ENCODE peak calls at places on chromosomes 4 and X, in ten cellular contexts. F is thoracic aorta, Q is heart left ventricle, S is fibroblast of mammary gland, R is GM23338, W is brain microvascular endothelial cell, A is colonic mucosa, E is IMR-90, L is neural progenitor cell, P is GM12864. J is an unnamed sample.

GRCh38 chrX:22325091-22325490 is 52.4 kb downstream of the CBLL2 start:
- DNase-seq in S (peak; percentile 91), E (peak; percentile 59), A (no peak), L (no peak), W (peak; percentile 33), R (no peak), F (no peak), Q (no peak), P (no peak), J (no peak)

GRCh38 chr4:1792832-1793495 is at the start of gene FGFR3:
- DNase-seq in S (no peak), A (peak; percentile 60), W (no peak), L (peak; percentile 85), Q (no peak), E (no peak), R (peak; percentile 90), P (no peak), F (no peak), J (no peak)

GRCh38 chr4:27828843-27829242 is 968.2 kb downstream of the STIM2 start:
- DNase-seq in F (no peak), S (peak; percentile 3), R (peak; percentile 17), L (no peak), Q (no peak), E (no peak), P (no peak), W (no peak), A (no peak), J (no peak)

GRCh38 chr4:138869631-138870030 is 145.9 kb upstream of the NOCT start:
- DNase-seq in S (no peak), E (no peak), F (no peak), P (no peak), R (no peak), Q (no peak), L (no peak), A (no peak), W (no peak), J (no peak)

GRCh38 chr4:184599492-184600135 is 49.6 kb downstream of the CASP3 start:
- DNase-seq in W (peak; percentile 82), L (no peak), E (peak; percentile 86), R (no peak), S (peak; percentile 84), F (no peak), A (no peak), P (no peak), Q (no peak), J (no peak)

GRCh38 chr4:23986270-23986669 is 96.4 kb upstream of the PPARGC1A start:
- DNase-seq in F (no peak), Q (no peak), P (no peak), E (no peak), S (no peak), R (no peak), L (no peak), W (no peak), A (no peak), J (no peak)

GRCh38 chr4:1579834-1580686 is 104.1 kb downstream of the FAM53A start:
- DNase-seq in W (peak; percentile 25), A (peak; percentile 88), S (peak; percentile 43), L (peak; percentile 90), Q (peak; percentile 95), E (no peak), R (peak; percentile 96), F (peak; percentile 71), P (no peak), J (peak; percentile 71)

GRCh38 chr4:90152024-90152423 is 24.8 kb downstream of the CCSER1 start:
- DNase-seq in Q (no peak), P (no peak), A (no peak), E (no peak), W (no peak), S (no peak), L (no peak), F (no peak), R (no peak), J (no peak)

GRCh38 chr4:53781614-53782467 is 190.6 kb upstream of the LNX1 start:
- DNase-seq in W (peak; percentile 47), S (peak; percentile 56), E (peak; percentile 90), Q (no peak), P (no peak), F (no peak), R (no peak), L (no peak), A (no peak), J (no peak)

GRCh38 chr4:4780634-4781287 is 78.7 kb upstream of the MSX1 start:
- DNase-seq in S (peak; percentile 86), A (no peak), Q (no peak), F (no peak), E (peak; percentile 88), L (no peak), W (peak; percentile 63), P (no peak), R (no peak), J (no peak)

GRCh38 chr4:67934628-67935027 is 28.7 kb downstream of the TMPRSS11A start:
- DNase-seq in A (no peak), F (no peak), Q (no peak), L (peak; percentile 14), R (peak; percentile 35), S (no peak), W (no peak), P (no peak), E (no peak), J (no peak)

GRCh38 chr4:151862766-151863165 is 102.0 kb upstream of the GATB start:
- DNase-seq in F (no peak), A (no peak), S (peak; percentile 75), Q (no peak), E (peak; percentile 13), L (no peak), W (peak; percentile 12), R (no peak), P (no peak), J (no peak)

GRCh38 chr4:39908284-39908683 is 69.4 kb downstream of the PDS5A start:
- DNase-seq in E (peak; percentile 40), F (no peak), R (no peak), L (no peak), A (no peak), Q (no peak), S (peak; percentile 25), P (no peak), W (no peak), J (no peak)

GRCh38 chr4:118372251-118372650 is 19.4 kb upstream of the PRSS12 start:
- DNase-seq in S (no peak), F (no peak), A (no peak), W (no peak), L (no peak), Q (no peak), P (no peak), E (no peak), R (no peak), J (no peak)

GRCh38 chrX:119495734-119496520 is 27.7 kb downstream of the SLC25A5 start:
- DNase-seq in W (no peak), F (no peak), P (no peak), E (no peak), L (peak; percentile 6), A (no peak), Q (no peak), S (no peak), R (no peak), J (no peak)

GRCh38 chr4:109278594-109279031 is 23.8 kb downstream of the COL25A1 start:
- DNase-seq in A (no peak), F (no peak), S (no peak), Q (no peak), W (no peak), R (no peak), L (no peak), E (no peak), P (peak; percentile 10), J (no peak)

GRCh38 chr4:128635141-128635911 is 174.2 kb upstream of the JADE1 start:
- DNase-seq in W (no peak), F (no peak), A (no peak), L (peak; percentile 46), E (peak; percentile 55), P (no peak), S (peak; percentile 83), Q (peak; percentile 89), R (no peak), J (no peak)

GRCh38 chrX:9530848-9531274 is 66.0 kb downstream of the TBL1X start:
- DNase-seq in P (no peak), F (peak; percentile 8), A (peak; percentile 47), R (peak; percentile 84), Q (peak; percentile 75), E (peak; percentile 88), W (peak; percentile 84), L (peak; percentile 92), S (peak; percentile 81), J (no peak)

GRCh38 chrX:150459168-150459567 is 96.1 kb downstream of the MAMLD1 start:
- DNase-seq in Q (no peak), A (no peak), E (no peak), P (no peak), F (no peak), R (no peak), L (no peak), W (no peak), S (no peak), J (no peak)
- H3K4me3 ChIP-seq in Q (no peak overlapping the region), A (no peak overlapping the region), E (no peak overlapping the region), P (no peak overlapping the region), F (no peak overlapping the region), R (no peak overlapping the region), L (no peak overlapping the region), W (no peak overlapping the region), S (no peak overlapping the region), J (no peak overlapping the region)

GRCh38 chr4:59374416-59374815 is 1825.7 kb upstream of the ADGRL3 start:
- DNase-seq in R (peak; percentile 16), P (no peak), S (no peak), E (no peak), A (no peak), W (no peak), Q (no peak), L (no peak), F (no peak), J (no peak)
- TF ChIP-seq CTCF in R (peak; percentile 55), P (no peak), S (no peak), E (no peak), A (no peak), W (no peak), Q (no peak), L (peak; percentile 42), F (no peak), J (no peak)

DNA sequence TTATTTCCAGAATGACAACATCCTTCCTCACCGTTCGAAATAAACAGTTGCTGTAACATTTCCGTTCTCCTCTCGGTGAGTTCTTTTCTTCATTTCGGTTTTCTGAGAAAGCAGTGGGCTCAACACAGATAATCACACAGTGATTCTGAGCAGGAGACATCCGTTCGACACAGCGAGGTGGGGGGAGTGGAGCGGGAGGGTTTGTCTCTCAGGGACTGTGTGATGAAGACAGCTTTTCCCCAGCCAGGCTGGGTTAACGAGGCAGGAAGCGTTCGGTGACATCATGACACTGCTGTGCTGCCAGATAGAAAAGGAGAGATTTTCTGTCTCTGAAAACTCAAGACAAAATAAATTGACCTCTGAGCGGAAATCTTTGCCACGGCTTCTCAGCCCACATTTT is 119.3 kb downstream of the CRLF2 start:
- DNase-seq in W (no peak), P (no peak), E (no peak), F (no peak), A (no peak), Q (no peak), R (no peak), L (no peak), S (no peak), J (no peak)
- H3K4me3 ChIP-seq in W (no peak overlapping the region), P (no peak overlapping the region), E (no peak overlapping the region), F (no peak overlapping the region), A (no peak overlapping the region), Q (no peak overlapping the region), R (no peak overlapping the region), L (no peak overlapping the region), S (no peak overlapping the region), J (no peak overlapping the region)

DNA sequence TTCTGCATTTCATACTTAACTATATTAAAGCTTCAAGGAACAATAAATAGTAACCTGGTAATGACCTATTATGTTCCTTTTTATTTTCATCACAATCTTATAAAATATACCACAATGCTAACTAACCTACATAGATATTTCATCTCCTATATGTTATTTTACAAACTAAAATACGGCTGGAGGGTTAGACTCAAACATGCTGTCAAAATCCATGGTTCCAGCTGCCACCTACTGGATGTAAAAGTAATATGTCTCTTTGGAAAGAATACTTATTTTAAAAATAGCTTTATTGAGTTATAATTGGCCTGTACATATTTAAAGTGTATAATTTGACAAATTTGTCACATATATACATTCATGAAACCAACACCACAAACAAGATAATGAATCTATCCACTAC is 15.0 kb downstream of the RGN start:
- DNase-seq in Q (no peak), W (peak; percentile 20), P (no peak), S (peak; percentile 45), F (no peak), R (peak; percentile 26), A (no peak), E (peak; percentile 55), L (peak; percentile 29), J (no peak)
- TF ChIP-seq CTCF in Q (peak; percentile 37), W (peak; percentile 62), P (peak; percentile 21), S (peak; percentile 51), F (peak; percentile 13), R (peak; percentile 62), A (no peak), E (peak; percentile 55), L (peak; percentile 60), J (peak; percentile 28)

J was measured in esophagus squamous epithelium.